ENCODE peak calls at places on chromosomes 3 and 15, in ten cellular contexts. S, O, P, W, J, V, Y, N, Q and K are unnamed samples. For H3K4me1, the result is how much of the 10 kb centered on the place peaks cover.

GRCh38 chr15:65189102-65189740 is 4.1 kb upstream of the CLPX start:
- DNase-seq in S (no peak), O (peak), P (peak), W (no peak), J (peak), V (no peak), Y (peak), N (no peak), Q (no peak), K (peak)

GRCh38 chr3:78659386-78659987 is 1108.3 kb downstream of the ROBO1 start:
- DNase-seq in S (no peak), O (peak), P (no peak), W (no peak), J (peak), V (no peak), Y (no peak), N (no peak), Q (no peak), K (peak)

GRCh38 chr15:68559342-68560310 is 19.2 kb upstream of the CORO2B start:
- DNase-seq in S (peak), O (peak), P (peak), W (peak), J (peak), V (peak), Y (peak), N (peak), Q (peak), K (peak)

GRCh38 chr3:71916747-71917369 is 131.9 kb upstream of the PROK2 start:
- DNase-seq in S (no peak), O (no peak), P (peak), W (no peak), J (no peak), V (no peak), Y (no peak), N (no peak), Q (peak), K (no peak)

GRCh38 chr15:88894348-88894818 is 961 bp downstream of the HAPLN3 start:
- DNase-seq in S (peak), O (no peak), P (no peak), W (peak), J (peak), V (peak), Y (peak), N (peak), Q (peak), K (peak)

GRCh38 chr3:27166888-27167287 is 202.3 kb downstream of the NEK10 start:
- DNase-seq in S (peak), O (no peak), P (peak), W (no peak), J (peak), V (no peak), Y (no peak), N (no peak), Q (no peak), K (no peak)

GRCh38 chr15:95887666-95888480 is 442.6 kb upstream of the NR2F2 start:
- DNase-seq in S (no peak), O (no peak), P (peak), W (no peak), J (no peak), V (no peak), Y (no peak), N (no peak), Q (no peak), K (no peak)

GRCh38 chr15:50055333-50056278 is 63.4 kb downstream of the ATP8B4 start:
- DNase-seq in S (no peak), O (no peak), P (peak), W (no peak), J (no peak), V (peak), Y (no peak), N (no peak), Q (no peak), K (peak)

GRCh38 chr3:185623909-185624308 is 37.8 kb downstream of the SENP2 start:
- DNase-seq in S (no peak), O (no peak), P (no peak), W (no peak), J (no peak), V (no peak), Y (no peak), N (no peak), Q (no peak), K (no peak)

GRCh38 chr3:27675287-27675686 is 46.8 kb downstream of the EOMES start:
- DNase-seq in S (no peak), O (no peak), P (peak), W (no peak), J (no peak), V (no peak), Y (no peak), N (no peak), Q (no peak), K (no peak)

GRCh38 chr15:73787621-73788020 is 34.5 kb upstream of the INSYN1 start:
- DNase-seq in S (no peak), O (no peak), P (no peak), W (no peak), J (no peak), V (no peak), Y (no peak), N (no peak), Q (no peak), K (no peak)

GRCh38 chr3:56788506-56788905 is 13.2 kb downstream of the ARHGEF3 start:
- DNase-seq in S (no peak), O (no peak), P (no peak), W (no peak), J (no peak), V (no peak), Y (no peak), N (no peak), Q (no peak), K (no peak)
- H3K4me1 ChIP-seq in S (under half), O (under half), P (under half), W (under half), J (under half), V (half or more), Y (under half), N (half or more), Q (under half), K (under half)

GRCh38 chr15:38555686-38556334 is 8.8 kb downstream of the RASGRP1 start:
- DNase-seq in S (no peak), O (no peak), P (peak), W (no peak), J (no peak), V (no peak), Y (no peak), N (no peak), Q (no peak), K (no peak)

GRCh38 chr15:38553071-38553470 is 11.5 kb downstream of the RASGRP1 start:
- DNase-seq in S (no peak), O (no peak), P (no peak), W (no peak), J (no peak), V (no peak), Y (no peak), N (no peak), Q (no peak), K (no peak)

GRCh38 chr15:38554354-38554753 is 10.3 kb downstream of the RASGRP1 start:
- DNase-seq in S (no peak), O (no peak), P (peak), W (no peak), J (no peak), V (no peak), Y (no peak), N (no peak), Q (no peak), K (no peak)

GRCh38 chr15:38549222-38549621 is 15.4 kb downstream of the RASGRP1 start:
- DNase-seq in S (no peak), O (no peak), P (peak), W (no peak), J (no peak), V (no peak), Y (no peak), N (no peak), Q (no peak), K (no peak)

GRCh38 chr15:38551720-38552627 is 12.6 kb downstream of the RASGRP1 start:
- DNase-seq in S (no peak), O (no peak), P (no peak), W (no peak), J (no peak), V (no peak), Y (no peak), N (no peak), Q (no peak), K (no peak)
- H3K4me1 ChIP-seq in S (under half), O (under half), P (under half), W (under half), J (under half), V (under half), Y (under half), N (half or more), Q (under half), K (under half)

GRCh38 chr3:48222616-48223513 is at the start of gene CAMP:
- DNase-seq in S (peak), O (no peak), P (peak), W (peak), J (no peak), V (peak), Y (no peak), N (no peak), Q (peak), K (peak)
- H3K4me1 ChIP-seq in S (under half), O (under half), P (under half), W (under half), J (under half), V (under half), Y (under half), N (under half), Q (under half), K (under half)

DNA sequence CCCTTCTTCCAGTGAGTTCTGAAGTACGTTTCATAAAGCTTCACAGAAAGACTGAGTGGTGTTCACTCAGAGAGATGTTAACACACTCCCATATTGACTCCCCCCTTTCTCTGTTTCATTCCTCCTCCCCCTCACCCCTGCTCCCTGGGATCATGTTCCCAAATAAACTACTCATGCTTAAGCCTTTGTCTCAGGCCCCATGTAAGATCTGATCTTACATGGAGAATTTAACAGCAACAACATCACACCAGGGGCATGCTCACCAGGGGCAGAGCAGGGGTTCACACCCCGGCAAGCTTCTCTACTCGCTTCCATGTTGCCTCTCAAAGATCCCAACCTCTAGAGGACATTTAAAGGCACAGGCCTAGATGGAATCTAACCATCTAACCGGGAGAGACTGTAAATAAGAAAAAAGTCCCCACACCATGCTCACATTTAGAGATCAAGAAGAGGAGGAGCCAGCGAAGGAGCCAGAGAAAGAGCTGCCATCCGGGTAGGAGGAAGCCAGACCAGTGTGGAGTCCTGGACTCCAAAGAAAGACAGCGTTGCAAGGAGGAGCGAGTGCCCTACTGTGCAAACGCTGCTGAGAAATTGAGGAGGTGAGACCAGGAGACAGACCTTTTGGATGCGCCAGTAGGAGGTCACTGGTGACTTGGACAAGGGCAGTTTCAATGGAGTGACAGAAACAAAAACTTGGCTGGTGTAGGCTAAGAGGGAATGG is 21.4 kb upstream of the SRP14 start:
- DNase-seq in S (peak), O (no peak), P (no peak), W (peak), J (no peak), V (no peak), Y (no peak), N (no peak), Q (no peak), K (no peak)
- H3K4me1 ChIP-seq in S (under half), O (under half), P (under half), W (under half), J (half or more), V (under half), Y (under half), N (under half), Q (under half), K (under half)

DNA sequence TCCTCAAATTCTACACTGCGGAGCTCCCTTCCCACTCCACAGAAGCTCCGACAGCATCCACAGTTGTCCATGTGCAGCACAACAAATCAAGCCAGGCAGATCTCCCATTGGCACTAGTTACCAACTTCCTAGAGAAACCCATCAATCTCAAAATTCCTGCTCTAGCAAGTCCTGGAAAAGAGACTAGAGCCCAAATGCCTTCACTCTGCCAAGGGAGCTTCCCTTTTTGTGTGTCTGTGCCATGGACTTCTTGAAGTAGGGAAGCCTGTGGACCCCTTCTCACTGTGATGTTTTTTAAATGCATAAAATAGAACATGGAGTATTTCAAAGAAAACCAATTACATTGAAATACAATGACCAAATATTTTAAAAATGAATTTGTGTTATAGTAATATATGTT is 59.1 kb downstream of the TGFBR2 start:
- DNase-seq in S (no peak), O (no peak), P (no peak), W (no peak), J (no peak), V (no peak), Y (no peak), N (no peak), Q (no peak), K (no peak)
- H3K4me1 ChIP-seq in S (half or more), O (half or more), P (under half), W (under half), J (under half), V (under half), Y (under half), N (half or more), Q (under half), K (under half)

GRCh38 chr3:12986031-12986430 is 87.2 kb downstream of the IQSEC1 start:
- DNase-seq in S (no peak), O (no peak), P (no peak), W (no peak), J (no peak), V (no peak), Y (no peak), N (no peak), Q (no peak), K (no peak)

GRCh38 chr3:12986521-12986920 is 86.7 kb downstream of the IQSEC1 start:
- DNase-seq in S (no peak), O (no peak), P (no peak), W (no peak), J (no peak), V (no peak), Y (no peak), N (no peak), Q (no peak), K (no peak)

GRCh38 chr3:12986986-12987385 is 86.2 kb downstream of the IQSEC1 start:
- DNase-seq in S (no peak), O (no peak), P (no peak), W (no peak), J (no peak), V (peak), Y (no peak), N (no peak), Q (no peak), K (no peak)

GRCh38 chr3:12988728-12989454 is 84.3 kb downstream of the IQSEC1 start:
- DNase-seq in S (no peak), O (no peak), P (no peak), W (no peak), J (no peak), V (no peak), Y (no peak), N (no peak), Q (no peak), K (no peak)

GRCh38 chr3:12987602-12988001 is 85.6 kb downstream of the IQSEC1 start:
- DNase-seq in S (no peak), O (no peak), P (no peak), W (no peak), J (no peak), V (no peak), Y (no peak), N (no peak), Q (no peak), K (no peak)
- H3K4me1 ChIP-seq in S (under half), O (under half), P (under half), W (under half), J (under half), V (under half), Y (under half), N (half or more), Q (under half), K (under half)

GRCh38 chr15:48945386-48945785 is 18.3 kb downstream of the SHC4 start:
- DNase-seq in S (no peak), O (no peak), P (no peak), W (no peak), J (no peak), V (no peak), Y (no peak), N (no peak), Q (no peak), K (no peak)

GRCh38 chr15:48939686-48940085 is 24.0 kb downstream of the SHC4 start:
- DNase-seq in S (no peak), O (no peak), P (peak), W (no peak), J (no peak), V (peak), Y (peak), N (no peak), Q (no peak), K (no peak)

GRCh38 chr15:48940508-48940907 is 23.2 kb downstream of the SHC4 start:
- DNase-seq in S (no peak), O (no peak), P (peak), W (no peak), J (no peak), V (no peak), Y (no peak), N (no peak), Q (no peak), K (no peak)

GRCh38 chr15:48937886-48938285 is 25.8 kb downstream of the SHC4 start:
- DNase-seq in S (no peak), O (no peak), P (no peak), W (no peak), J (no peak), V (no peak), Y (no peak), N (no peak), Q (no peak), K (no peak)

DNA sequence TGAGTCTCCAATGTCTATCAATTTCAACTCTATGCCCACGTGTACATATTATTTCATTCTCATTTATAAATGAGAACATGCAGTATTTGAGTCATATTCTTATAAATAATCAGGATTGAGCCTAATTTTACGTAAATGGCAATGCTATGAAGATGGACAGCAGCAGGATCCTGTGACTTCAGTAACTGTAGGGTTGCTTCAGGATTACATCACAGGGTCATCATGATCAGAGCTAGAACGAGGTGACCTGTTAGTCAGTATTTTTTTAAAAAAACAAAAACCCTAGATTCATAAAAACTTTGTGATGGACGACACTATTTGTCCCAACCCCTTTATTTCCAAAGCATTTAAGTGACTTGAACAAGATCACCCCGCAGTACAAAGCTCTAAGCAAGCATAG is 21.8 kb downstream of the SHC4 start:
- DNase-seq in S (no peak), O (no peak), P (no peak), W (no peak), J (no peak), V (no peak), Y (no peak), N (no peak), Q (no peak), K (no peak)
- H3K4me1 ChIP-seq in S (under half), O (under half), P (under half), W (under half), J (under half), V (under half), Y (under half), N (under half), Q (under half), K (under half)

GRCh38 chr3:136247855-136248254 is 2.3 kb upstream of the PCCB start:
- DNase-seq in S (no peak), O (no peak), P (no peak), W (no peak), J (no peak), V (no peak), Y (no peak), N (no peak), Q (no peak), K (no peak)

GRCh38 chr3:136249091-136249490 is 1.0 kb upstream of the PCCB start:
- DNase-seq in S (no peak), O (no peak), P (no peak), W (no peak), J (no peak), V (no peak), Y (no peak), N (no peak), Q (no peak), K (no peak)

GRCh38 chr3:136249593-136250225 is 431 bp upstream of the PCCB start:
- DNase-seq in S (no peak), O (no peak), P (no peak), W (no peak), J (no peak), V (no peak), Y (no peak), N (no peak), Q (no peak), K (no peak)

GRCh38 chr3:136245691-136246090 is 4.4 kb upstream of the PCCB start:
- DNase-seq in S (no peak), O (no peak), P (no peak), W (no peak), J (peak), V (no peak), Y (no peak), N (no peak), Q (no peak), K (no peak)

DNA sequence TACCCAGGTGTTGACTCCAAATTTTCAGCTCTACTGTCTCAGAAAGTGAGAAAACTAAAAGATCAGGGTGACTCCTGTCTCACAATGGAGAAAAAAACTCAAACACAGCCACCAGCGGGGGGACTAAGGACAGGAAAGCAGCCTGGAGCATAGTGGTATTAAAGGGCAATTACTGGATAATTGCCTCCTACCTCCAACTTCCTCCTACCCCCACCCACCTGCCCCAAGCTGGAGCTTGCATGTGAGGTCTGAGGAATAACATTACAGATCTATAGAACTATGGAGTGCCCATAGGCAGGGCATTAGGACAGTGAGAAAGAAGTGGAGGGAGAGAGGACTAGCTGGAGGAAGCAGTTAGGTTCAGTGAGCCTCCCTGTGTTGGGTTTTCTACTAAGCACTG is 2.7 kb upstream of the PCCB start:
- DNase-seq in S (no peak), O (no peak), P (no peak), W (no peak), J (peak), V (no peak), Y (no peak), N (no peak), Q (no peak), K (no peak)
- H3K4me1 ChIP-seq in S (under half), O (under half), P (under half), W (under half), J (under half), V (under half), Y (under half), N (under half), Q (under half), K (under half)

GRCh38 chr15:51192560-51193280 is 98.0 kb upstream of the TNFAIP8L3 start:
- DNase-seq in S (peak), O (peak), P (peak), W (peak), J (peak), V (peak), Y (peak), N (peak), Q (peak), K (peak)

GRCh38 chr15:51193979-51194378 is 99.3 kb upstream of the TNFAIP8L3 start:
- DNase-seq in S (no peak), O (no peak), P (no peak), W (no peak), J (no peak), V (no peak), Y (no peak), N (no peak), Q (no peak), K (no peak)

GRCh38 chr15:51195459-51195858 is 100.8 kb upstream of the TNFAIP8L3 start:
- DNase-seq in S (no peak), O (no peak), P (no peak), W (no peak), J (no peak), V (no peak), Y (no peak), N (no peak), Q (no peak), K (no peak)

GRCh38 chr15:51191766-51192165 is 97.1 kb upstream of the TNFAIP8L3 start:
- DNase-seq in S (no peak), O (no peak), P (no peak), W (no peak), J (no peak), V (no peak), Y (no peak), N (no peak), Q (no peak), K (no peak)

DNA sequence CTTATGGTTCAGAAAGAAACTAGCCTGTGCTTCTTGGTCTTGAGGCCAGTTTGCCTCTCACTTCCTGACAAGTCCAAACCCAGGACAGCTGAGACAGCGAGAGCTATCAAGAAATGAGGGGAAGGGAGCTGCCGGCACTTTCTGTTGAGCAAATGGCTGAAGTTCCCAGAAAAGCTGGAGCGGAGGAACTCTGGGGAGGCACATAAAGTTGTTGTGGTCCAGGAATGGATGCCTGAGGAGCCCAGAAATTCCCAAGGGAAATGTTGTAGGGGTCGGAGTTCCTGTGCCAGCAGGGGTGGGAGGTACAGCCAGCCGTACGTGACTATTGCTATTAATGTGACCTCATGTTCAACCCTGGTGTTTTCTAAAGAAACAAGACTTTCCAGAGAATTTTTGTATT is 98.8 kb upstream of the TNFAIP8L3 start:
- DNase-seq in S (peak), O (no peak), P (no peak), W (no peak), J (no peak), V (no peak), Y (no peak), N (no peak), Q (no peak), K (no peak)
- H3K4me1 ChIP-seq in S (half or more), O (under half), P (under half), W (under half), J (under half), V (under half), Y (under half), N (under half), Q (under half), K (under half)